ENCODE peak calls at places on chromosomes 7 and 10, in eight cellular contexts. A, K, W, I, V, L, S and Z are unnamed samples.

GRCh38 chr7:23273141-23273599 is 26.0 kb upstream of the MALSU1 start:
- DNase-seq in W (peak), K (peak), A (peak), L (peak), S (peak), I (peak), V (peak), Z (peak)

GRCh38 chr7:142801601-142802295 is 31.0 kb downstream of the PRSS2 start:
- DNase-seq in I (no peak), S (no peak), V (no peak), K (no peak), A (no peak), W (no peak), L (no peak), Z (no peak)

GRCh38 chr10:113788604-113789083 is 37.2 kb downstream of the PLEKHS1 start:
- DNase-seq in K (peak), S (peak), L (no peak), I (peak), A (peak), V (no peak), W (peak), Z (peak)

GRCh38 chr10:73644015-73644743 is 2.9 kb upstream of the MYOZ1 start:
- DNase-seq in A (peak), W (peak), V (peak), I (peak), K (peak), L (peak), S (peak), Z (no peak)

GRCh38 chr10:110311357-110311949 is 6.7 kb upstream of the SMNDC1 start:
- DNase-seq in S (peak), A (peak), V (peak), L (peak), K (peak), W (peak), I (peak), Z (peak)

GRCh38 chr10:24415455-24416169 is 206.7 kb downstream of the KIAA1217 start:
- DNase-seq in L (no peak), V (peak), W (peak), I (peak), A (peak), S (peak), K (peak), Z (peak)

GRCh38 chr7:102042016-102042656 is 224.7 kb downstream of the CUX1 start:
- DNase-seq in K (peak), A (no peak), L (no peak), S (no peak), V (no peak), W (peak), I (peak), Z (no peak)

GRCh38 chr7:7421850-7422249 is 113.8 kb downstream of the COL28A1 start:
- DNase-seq in V (no peak), I (no peak), A (no peak), L (no peak), S (no peak), W (no peak), K (no peak), Z (no peak)

GRCh38 chr10:35565602-35566061 is 39.5 kb upstream of the GJD4 start:
- DNase-seq in K (no peak), I (no peak), L (no peak), S (no peak), A (no peak), V (no peak), W (no peak), Z (no peak)

GRCh38 chr7:117690147-117690546 is 183.1 kb downstream of the CTTNBP2 start:
- DNase-seq in L (no peak), W (no peak), S (no peak), K (no peak), A (no peak), I (no peak), V (no peak), Z (no peak)
- TF ChIP-seq CTCF in L (no peak), W (no peak), S (no peak), K (no peak), A (no peak), I (no peak), V (no peak), Z (no peak)

GRCh38 chr10:93126484-93127052 is 52.9 kb downstream of the CYP26A1 start:
- DNase-seq in S (no peak), A (no peak), K (no peak), I (no peak), V (no peak), L (no peak), W (no peak), Z (no peak)
- TF ChIP-seq CTCF in S (no peak), A (peak), K (peak), I (peak), V (peak), L (peak), W (peak), Z (peak)

DNA sequence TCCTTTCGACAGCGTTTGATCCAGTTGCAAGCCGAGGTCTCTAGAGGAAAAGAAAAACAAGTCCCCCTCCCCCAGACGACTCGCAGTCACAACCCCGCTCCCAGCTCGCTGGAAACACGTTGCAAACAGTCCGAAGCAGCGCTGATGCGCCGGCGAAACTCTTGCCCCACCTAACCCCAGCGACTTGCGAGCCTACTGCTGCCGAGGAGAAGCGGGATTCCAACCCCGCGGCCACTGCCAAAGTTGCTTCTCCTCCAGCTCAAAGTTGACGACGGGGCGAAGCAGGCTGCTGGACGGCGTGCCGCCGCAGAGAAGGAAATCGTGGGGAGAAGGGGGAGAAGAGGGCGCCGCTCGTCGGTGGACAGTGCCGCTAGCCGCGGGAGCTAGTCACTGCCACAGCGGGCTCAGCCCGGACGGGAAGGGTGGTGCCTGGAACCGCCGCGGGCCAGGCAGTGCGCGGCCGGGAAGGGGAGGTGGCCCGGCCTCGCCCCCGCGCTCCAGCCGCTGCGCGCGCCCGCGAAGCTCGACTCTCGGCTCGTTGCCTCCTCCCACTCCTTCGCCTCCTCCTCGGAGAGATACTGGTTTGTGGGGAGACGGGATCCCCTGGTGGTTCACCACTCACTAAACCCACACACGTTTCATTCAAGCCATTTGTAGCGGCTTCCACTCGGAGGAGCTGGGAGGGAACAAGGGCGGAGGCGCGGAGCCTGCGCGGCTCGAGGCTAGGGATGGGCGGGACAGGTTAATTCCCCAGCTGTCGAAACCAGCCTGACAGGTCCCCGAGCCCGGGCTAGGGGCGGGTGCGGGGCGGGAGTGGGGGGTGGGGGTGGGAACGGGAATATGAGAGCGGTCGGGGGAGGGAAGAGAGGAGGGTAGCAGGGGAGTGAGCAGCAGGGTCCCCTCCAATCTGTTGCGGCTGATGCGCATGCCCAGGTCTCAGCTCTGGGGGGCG is at the start of gene GPR37:
- DNase-seq in K (peak), S (peak), L (peak), A (peak), I (peak), W (peak), V (peak), Z (peak)
- TF ChIP-seq CTCF in K (peak), S (no peak), L (no peak), A (peak), I (peak), W (peak), V (no peak), Z (peak)

DNA sequence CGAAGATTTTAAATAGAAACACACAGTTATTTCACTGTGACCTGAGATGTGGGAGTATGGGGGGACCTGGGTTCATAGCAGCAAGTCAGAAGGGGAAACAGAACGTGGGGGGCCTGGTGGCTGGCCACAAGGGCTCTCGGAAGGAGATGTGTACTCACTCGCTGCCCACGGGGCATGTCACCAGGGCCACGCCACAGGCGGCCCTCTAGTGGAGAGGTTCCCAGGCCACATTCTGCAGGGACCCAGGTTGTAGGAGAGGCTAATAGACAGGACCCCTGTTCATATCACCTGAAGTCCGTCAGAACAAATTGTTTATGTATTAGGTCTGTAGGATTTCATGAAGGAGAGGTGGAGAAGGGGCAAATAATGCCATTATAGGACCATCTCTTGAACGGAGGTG is 25.1 kb upstream of the SVOPL start:
- DNase-seq in K (no peak), I (no peak), S (no peak), L (peak), A (no peak), V (no peak), W (no peak), Z (no peak)
- TF ChIP-seq CTCF in K (peak), I (no peak), S (no peak), L (no peak), A (no peak), V (no peak), W (no peak), Z (peak)

GRCh38 chr10:71300555-71301370 is 18.3 kb upstream of the SLC29A3 start:
- DNase-seq in K (peak), S (no peak), I (peak), L (no peak), W (peak), A (no peak), V (no peak), Z (no peak)

GRCh38 chr10:71302451-71302850 is 16.6 kb upstream of the SLC29A3 start:
- DNase-seq in K (no peak), I (no peak), S (no peak), A (no peak), V (no peak), W (no peak), L (no peak), Z (no peak)

GRCh38 chr10:71301371-71301916 is 17.6 kb upstream of the SLC29A3 start:
- DNase-seq in L (no peak), V (no peak), K (no peak), A (no peak), I (no peak), S (no peak), W (no peak), Z (no peak)

GRCh38 chr10:71303569-71303907 is 15.5 kb upstream of the SLC29A3 start:
- DNase-seq in A (no peak), W (no peak), L (no peak), K (no peak), S (no peak), V (no peak), I (no peak), Z (no peak)

DNA sequence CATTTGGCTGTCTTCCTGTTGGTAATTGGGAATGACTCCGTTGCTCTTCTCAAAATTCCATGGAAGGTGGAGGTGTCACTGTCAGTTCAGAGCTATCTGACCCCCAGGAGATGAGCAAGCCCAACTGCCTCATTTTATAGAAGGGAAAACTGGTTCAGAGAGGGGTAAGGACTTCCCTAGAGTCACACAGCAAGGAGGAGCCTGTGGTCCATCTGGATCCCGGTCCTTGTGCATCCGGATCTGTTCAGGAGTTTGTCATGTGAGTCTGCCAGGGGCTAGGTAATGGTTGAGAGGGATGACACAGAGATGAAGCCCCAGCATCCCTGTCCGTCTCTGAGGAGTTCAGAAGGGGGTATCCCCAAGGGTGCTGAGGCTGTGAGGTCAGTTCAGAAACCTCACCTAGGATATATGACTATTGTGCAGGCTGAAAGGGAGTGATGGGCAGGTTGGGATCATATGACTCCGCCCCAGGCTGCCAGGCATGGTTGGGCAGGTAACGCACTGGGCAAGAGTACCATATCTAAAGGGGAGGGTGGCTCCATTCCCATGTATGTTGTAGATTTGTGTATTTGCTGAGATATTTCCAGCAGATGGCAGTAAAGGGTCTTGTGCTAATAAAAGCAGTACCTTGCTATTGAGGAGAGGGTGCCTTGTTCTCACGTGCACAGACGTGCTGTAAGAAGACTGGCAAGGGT is 16.0 kb upstream of the SLC29A3 start:
- DNase-seq in L (no peak), S (no peak), I (peak), A (peak), K (peak), V (no peak), W (peak), Z (peak)
- TF ChIP-seq CTCF in L (peak), S (peak), I (peak), A (peak), K (peak), V (peak), W (peak), Z (peak)

GRCh38 chr7:121960678-121961461 is 87.9 kb downstream of the PTPRZ1 start:
- DNase-seq in V (no peak), L (no peak), W (peak), K (peak), I (peak), S (no peak), A (peak), Z (no peak)
- TF ChIP-seq CTCF in V (no peak), L (no peak), W (peak), K (no peak), I (peak), S (no peak), A (peak), Z (no peak)

GRCh38 chr10:26890956-26891355 is 30.2 kb upstream of the ABI1 start:
- DNase-seq in A (peak), L (peak), S (peak), W (peak), K (peak), V (peak), I (peak), Z (peak)
- TF ChIP-seq CTCF in A (peak), L (peak), S (peak), W (peak), K (peak), V (peak), I (peak), Z (peak)

DNA sequence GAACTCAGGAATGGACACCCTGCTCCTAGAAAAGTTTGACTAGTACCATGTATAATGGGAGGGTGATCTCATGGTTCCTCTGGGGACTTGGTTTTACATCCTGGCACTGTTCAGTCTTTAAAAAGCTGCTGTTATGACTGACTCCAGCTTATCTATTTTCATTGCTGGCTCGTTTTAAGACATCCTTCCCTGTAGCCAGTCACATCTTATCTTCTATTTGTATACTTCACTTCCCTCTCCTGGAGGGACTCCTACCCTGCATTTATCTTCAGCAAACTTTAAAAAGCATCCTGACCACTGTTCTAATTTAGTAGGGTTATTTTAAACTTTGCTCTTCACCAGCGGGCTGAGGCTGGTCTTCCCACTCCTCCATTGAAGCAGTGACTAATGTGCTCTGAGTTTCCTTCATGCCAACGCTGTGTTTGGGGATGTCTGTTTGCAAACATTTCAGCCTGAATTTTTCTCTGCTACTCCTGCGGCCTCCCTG is 72.9 kb upstream of the ARMC3 start:
- DNase-seq in W (no peak), L (no peak), S (no peak), I (no peak), V (no peak), A (peak), K (no peak), Z (no peak)
- TF ChIP-seq CTCF in W (no peak), L (no peak), S (no peak), I (no peak), V (no peak), A (peak), K (no peak), Z (no peak)

GRCh38 chr7:92528188-92528957 is at the start of the genes PEX1 and RBM48:
- DNase-seq in V (peak), I (peak), A (peak), L (peak), K (peak), W (peak), S (peak), Z (peak)

GRCh38 chr7:92528958-92529264 is 316 bp downstream of the RBM48 start:
- DNase-seq in V (no peak), A (no peak), K (no peak), I (no peak), S (no peak), W (no peak), L (no peak), Z (no peak)

GRCh38 chr7:92523110-92523509 is 5.2 kb downstream of the PEX1 start:
- DNase-seq in V (no peak), I (no peak), K (no peak), W (no peak), A (no peak), L (no peak), S (no peak), Z (no peak)

GRCh38 chr7:92527300-92528187 is 776 bp downstream of the PEX1 start:
- DNase-seq in K (peak), V (peak), A (peak), I (peak), L (peak), S (peak), W (peak), Z (peak)
- TF ChIP-seq CTCF in K (peak), V (no peak), A (no peak), I (no peak), L (no peak), S (no peak), W (peak), Z (no peak)